ENCODE peak calls at places on chromosomes 3 and 15, in four cellular contexts. A is transverse colon, W is tibial nerve, F is prostate gland. G is an unnamed sample.

GRCh38 chr3:197308591-197308990 is 10.2 kb upstream of the DLG1 start:
- DNase-seq in W (no peak), A (no peak), F (no peak), G (peak; percentile 3)

GRCh38 chr3:158642005-158642404 is 2.3 kb upstream of the GFM1 start:
- DNase-seq in F (no peak), W (no peak), A (no peak), G (no peak)

GRCh38 chr3:181622365-181622764 is 89.4 kb upstream of the SOX2 start:
- DNase-seq in W (no peak), F (no peak), A (no peak), G (no peak)

GRCh38 chr15:84391191-84391590 is 155.6 kb downstream of the GOLGA6L4 start:
- DNase-seq in F (no peak), W (no peak), A (no peak), G (peak; percentile 90)

GRCh38 chr3:11250902-11251806 is 21.0 kb upstream of the ATG7 start:
- DNase-seq in W (no peak), A (no peak), F (no peak), G (no peak)

GRCh38 chr3:38133557-38134405 is 3.1 kb downstream of the ACAA1 start:
- DNase-seq in W (no peak), A (peak; percentile 46), F (peak; percentile 74), G (no peak)

GRCh38 chr15:33031324-33031736 is 163.2 kb downstream of the FMN1 start:
- DNase-seq in F (no peak), W (no peak), A (no peak), G (no peak)

GRCh38 chr3:49625971-49626640 is 48.0 kb upstream of the APEH start:
- DNase-seq in A (no peak), F (no peak), W (no peak), G (no peak)

DNA sequence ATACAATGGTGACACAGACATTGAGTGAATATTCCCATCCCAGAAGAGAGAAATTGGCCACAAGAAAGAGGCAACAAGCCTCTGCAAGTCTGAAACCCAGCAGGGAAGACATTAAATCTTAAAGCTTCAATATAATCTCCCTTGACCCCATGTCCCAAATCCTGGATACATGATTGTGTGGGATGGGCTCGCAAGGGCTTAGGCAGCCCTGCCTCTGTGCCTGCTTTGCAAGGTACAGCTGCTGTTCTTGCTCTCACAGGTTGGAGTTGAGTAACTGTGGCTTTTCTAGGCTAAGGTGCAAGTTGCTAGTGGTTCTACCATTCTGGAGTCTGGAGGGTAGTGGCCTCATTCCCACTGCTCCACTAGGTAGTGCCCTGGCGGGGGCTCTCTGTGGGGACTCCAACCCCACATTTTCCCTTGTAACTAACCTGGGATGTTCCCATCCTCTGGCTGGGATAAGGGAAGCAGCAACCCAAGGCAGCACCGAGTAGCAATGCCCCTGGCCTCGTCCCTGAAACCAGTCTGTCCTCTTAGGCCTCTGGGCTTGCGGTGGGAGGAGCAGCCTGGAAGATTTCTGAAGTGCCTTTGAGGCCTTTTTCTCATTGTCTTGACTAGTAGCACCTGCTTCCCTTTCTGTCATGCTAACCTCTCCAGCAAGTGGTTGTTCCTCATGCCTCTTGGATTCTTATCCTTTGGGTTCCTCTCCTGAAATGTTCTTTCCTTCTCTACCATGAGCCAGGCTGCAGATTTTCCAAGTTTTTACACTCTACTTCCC is 90.0 kb downstream of the FAM174B start:
- DNase-seq in W (no peak), F (no peak), A (no peak), G (peak; percentile 77)
- TF ChIP-seq POLR2A in W (no peak), F (no peak), A (no peak), G (no peak)

DNA sequence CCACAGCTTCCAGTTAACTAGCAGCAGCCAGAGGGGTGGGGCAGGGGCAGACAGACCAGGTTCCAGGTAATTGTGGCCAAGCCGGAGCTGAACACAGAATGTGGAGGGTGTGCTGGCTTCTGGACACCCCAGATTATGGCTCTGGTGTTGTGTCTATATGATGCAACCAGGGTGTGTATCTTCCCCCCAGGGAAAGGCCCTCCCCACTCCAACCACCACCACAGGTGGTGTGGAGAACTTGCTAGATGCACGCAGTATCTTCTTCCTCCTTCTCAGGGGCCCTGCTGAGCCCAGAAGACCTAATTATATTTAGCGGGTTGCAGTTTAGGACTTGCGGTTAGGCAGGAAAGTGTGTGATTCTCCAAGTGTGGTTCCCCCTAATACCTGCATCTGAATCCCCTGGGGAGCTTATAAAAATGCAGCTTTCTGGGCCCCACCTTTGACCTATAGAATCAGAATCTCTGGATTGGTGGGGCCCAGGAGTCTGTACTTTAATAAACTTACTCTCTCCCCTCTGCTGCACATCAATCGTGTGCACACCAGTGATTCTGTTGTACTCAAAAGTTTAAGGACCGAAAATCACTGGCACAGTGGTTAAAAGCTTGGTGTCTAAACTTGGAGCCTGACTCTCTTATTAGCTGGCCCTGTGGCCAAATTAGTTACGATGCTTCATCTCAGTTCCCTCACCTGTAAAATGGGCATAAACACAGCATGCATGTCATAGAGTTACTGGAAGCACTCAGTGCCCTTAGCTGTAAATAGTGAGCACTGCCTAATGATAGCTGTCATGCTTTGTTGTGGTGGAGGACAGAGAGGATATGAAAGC is 379.1 kb upstream of the PROK2 start:
- DNase-seq in F (no peak), W (no peak), A (peak; percentile 51), G (no peak)
- TF ChIP-seq POLR2A in F (no peak), W (no peak), A (no peak), G (no peak)

DNA sequence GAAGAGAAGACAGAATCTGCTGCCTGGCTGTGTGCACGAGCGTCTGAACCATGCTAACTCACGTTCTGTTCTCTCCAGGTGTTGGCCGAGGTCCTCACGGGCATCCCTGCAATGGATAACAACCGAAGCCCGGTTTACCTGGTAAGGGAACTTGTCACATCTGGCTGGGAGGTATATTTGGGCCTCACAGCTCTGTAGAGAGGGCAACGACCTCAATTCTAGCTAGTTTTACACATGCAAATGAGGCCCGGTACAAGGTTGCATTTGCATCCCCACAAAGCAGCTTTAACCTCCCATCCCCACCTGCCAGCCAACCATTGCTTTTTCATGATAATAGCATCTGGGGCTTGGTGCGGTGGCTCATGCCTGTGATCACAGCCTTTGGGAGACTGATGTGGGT is 22.0 kb upstream of the TATDN2 start:
- DNase-seq in A (peak; percentile 52), W (no peak), F (no peak), G (no peak)
- TF ChIP-seq POLR2A in A (no peak), W (no peak), F (no peak), G (no peak)

GRCh38 chr3:187000711-187001151 is 70.4 kb downstream of the ST6GAL1 start:
- DNase-seq in W (no peak), F (no peak), A (peak; percentile 33), G (no peak)
- TF ChIP-seq POLR2A in W (no peak), F (no peak), A (no peak), G (no peak)

G was measured in esophagus muscularis mucosa.